ENCODE peak calls at places on chromosomes 4 and X, in nine cellular contexts. I is neuronal stem cell, P is lower lobe of right lung, A is left ventricle myocardium inferior, R is ascending aorta, Q is right lobe of liver, N is GM23338, S is breast epithelium, B is mesendoderm. O is an unnamed sample.

GRCh38 chr4:8739820-8740665 is 131.6 kb downstream of the HMX1 start:
- DNase-seq in I (no peak), P (peak; percentile 30), A (no peak), R (peak; percentile 41), Q (peak; percentile 30), N (no peak), S (no peak), B (peak; percentile 9), O (no peak)

GRCh38 chrX:102042706-102043325 is 82.7 kb upstream of the TCEAL2 start:
- DNase-seq in I (no peak), P (no peak), A (no peak), R (no peak), Q (no peak), N (no peak), S (no peak), B (no peak), O (no peak)

GRCh38 chrX:53594354-53594753 is 92.2 kb downstream of the HUWE1 start:
- DNase-seq in I (no peak), P (no peak), A (no peak), R (no peak), Q (no peak), N (no peak), S (no peak), B (no peak), O (no peak)

GRCh38 chr4:24674279-24674678 is 89.9 kb upstream of the DHX15 start:
- DNase-seq in I (no peak), P (no peak), A (no peak), R (no peak), Q (no peak), N (no peak), S (no peak), B (no peak), O (no peak)

GRCh38 chrX:111086521-111087127 is 9.4 kb upstream of the PAK3 start:
- DNase-seq in I (peak; percentile 11), P (no peak), A (no peak), R (no peak), Q (no peak), N (peak; percentile 56), S (no peak), B (no peak), O (no peak)

GRCh38 chr4:37973481-37973880 is 13.3 kb downstream of the PTTG2 start:
- DNase-seq in I (no peak), P (no peak), A (no peak), R (no peak), Q (no peak), N (no peak), S (no peak), B (no peak), O (no peak)

GRCh38 chr4:2714071-2714770 is 41.9 kb downstream of the TNIP2 start:
- DNase-seq in I (no peak), P (no peak), A (peak; percentile 26), R (peak; percentile 62), Q (peak; percentile 61), N (no peak), S (no peak), B (peak; percentile 13), O (no peak)

GRCh38 chrX:69162466-69162865 is 2.8 kb downstream of the PJA1 start:
- DNase-seq in I (no peak), P (no peak), A (no peak), R (no peak), Q (no peak), N (no peak), S (no peak), B (no peak), O (no peak)

GRCh38 chrX:17038681-17039161 is 92.3 kb downstream of the REPS2 start:
- DNase-seq in I (no peak), P (no peak), A (no peak), R (no peak), Q (no peak), N (no peak), S (no peak), B (no peak), O (no peak)

GRCh38 chrX:16633754-16634153 is 16.2 kb upstream of the S100G start:
- DNase-seq in I (no peak), P (no peak), A (no peak), R (no peak), Q (no peak), N (no peak), S (no peak), B (no peak), O (no peak)

GRCh38 chr4:74659576-74660411 is 134.5 kb downstream of the BTC start:
- DNase-seq in I (no peak), P (no peak), A (no peak), R (peak; percentile 75), Q (no peak), N (no peak), S (peak; percentile 46), B (peak; percentile 91), O (no peak)

GRCh38 chr4:182644326-182645050 is 272.7 kb downstream of the DCTD start:
- DNase-seq in I (no peak), P (no peak), A (no peak), R (no peak), Q (no peak), N (no peak), S (no peak), B (no peak), O (no peak)

GRCh38 chr4:149322203-149322602 is 493.4 kb downstream of the IQCM start:
- DNase-seq in I (no peak), P (no peak), A (no peak), R (no peak), Q (no peak), N (peak; percentile 49), S (no peak), B (peak; percentile 37), O (peak; percentile 18)

GRCh38 chrX:57138674-57139073 is 1.5 kb upstream of the SPIN2A start:
- DNase-seq in I (no peak), P (no peak), A (no peak), R (no peak), Q (no peak), N (no peak), S (no peak), B (no peak), O (no peak)

GRCh38 chr4:20151436-20151835 is 100.3 kb upstream of the SLIT2 start:
- DNase-seq in I (no peak), P (no peak), A (no peak), R (no peak), Q (no peak), N (no peak), S (no peak), B (no peak), O (no peak)

GRCh38 chr4:148376151-148376550 is 66.1 kb downstream of the NR3C2 start:
- DNase-seq in I (no peak), P (no peak), A (no peak), R (no peak), Q (no peak), N (no peak), S (peak; percentile 37), B (no peak), O (no peak)

GRCh38 chr4:118968813-118969212 is 80.2 kb downstream of the SYNPO2 start:
- DNase-seq in I (no peak), P (no peak), A (no peak), R (no peak), Q (no peak), N (no peak), S (no peak), B (no peak), O (no peak)
- H3K27ac ChIP-seq in I (no peak overlapping the region), P (peak overlapping the region; percentile 77), A (peak overlapping the region; percentile 78), R (peak overlapping the region; percentile 76), Q (peak overlapping the region; percentile 54), N (peak overlapping the region; percentile 7), S (peak overlapping the region; percentile 87), B (no peak overlapping the region), O (no peak overlapping the region)

GRCh38 chrX:150361070-150361776 is 1.9 kb upstream of the MAMLD1 start:
- DNase-seq in I (no peak), P (peak; percentile 38), A (no peak), R (no peak), Q (no peak), N (peak; percentile 57), S (no peak), B (peak; percentile 79), O (no peak)

GRCh38 chrX:150360331-150360730 is 2.8 kb upstream of the MAMLD1 start:
- DNase-seq in I (no peak), P (no peak), A (no peak), R (no peak), Q (no peak), N (no peak), S (no peak), B (no peak), O (no peak)

GRCh38 chrX:150357790-150358189 is 5.3 kb upstream of the MAMLD1 start:
- DNase-seq in I (no peak), P (no peak), A (no peak), R (peak; percentile 52), Q (no peak), N (no peak), S (no peak), B (no peak), O (no peak)

GRCh38 chrX:150355898-150356297 is 7.2 kb upstream of the MAMLD1 start:
- DNase-seq in I (no peak), P (no peak), A (no peak), R (peak; percentile 8), Q (no peak), N (no peak), S (no peak), B (peak; percentile 4), O (no peak)

GRCh38 chrX:150358651-150359050 is 4.5 kb upstream of the MAMLD1 start:
- DNase-seq in I (no peak), P (no peak), A (no peak), R (no peak), Q (no peak), N (no peak), S (no peak), B (no peak), O (no peak)
- H3K27me3 ChIP-seq in I (no peaks in the 10 kb centered on the region), P (peaks cover 5% of the 10 kb centered on the region), A (peaks cover 7% of the 10 kb centered on the region), R (no peaks in the 10 kb centered on the region), Q (no peaks in the 10 kb centered on the region), N (peaks cover 50% of the 10 kb centered on the region), S (peaks cover 16% of the 10 kb centered on the region), B (peaks cover 6% of the 10 kb centered on the region), O (peaks cover 32% of the 10 kb centered on the region)

DNA sequence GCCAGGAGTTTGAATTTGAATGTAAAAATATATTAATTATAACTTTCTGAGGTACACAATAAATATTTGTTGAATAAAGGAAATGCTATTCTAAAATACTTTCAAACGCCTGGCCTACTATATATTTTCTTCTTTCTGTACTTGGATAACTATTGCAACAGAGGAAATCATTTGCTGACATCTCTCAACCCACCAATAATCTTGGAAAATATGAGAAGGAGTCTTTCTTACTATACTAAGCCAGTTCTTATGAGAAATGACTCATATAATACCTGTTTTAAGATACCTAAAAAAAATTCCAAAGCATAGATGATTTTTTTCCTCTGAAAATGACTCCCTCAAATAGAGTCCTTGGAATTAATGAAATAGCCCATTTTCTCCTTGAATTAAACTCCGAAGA is 64.1 kb downstream of the CAMK2D start:
- DNase-seq in I (no peak), P (no peak), A (no peak), R (no peak), Q (no peak), N (no peak), S (no peak), B (no peak), O (no peak)
- H3K36me3 ChIP-seq in I (no peaks in the 10 kb centered on the region), P (no peaks in the 10 kb centered on the region), A (no peaks in the 10 kb centered on the region), R (no peaks in the 10 kb centered on the region), Q (no peaks in the 10 kb centered on the region), N (no peaks in the 10 kb centered on the region), S (no peaks in the 10 kb centered on the region), B (no peaks in the 10 kb centered on the region), O (no peaks in the 10 kb centered on the region)

DNA sequence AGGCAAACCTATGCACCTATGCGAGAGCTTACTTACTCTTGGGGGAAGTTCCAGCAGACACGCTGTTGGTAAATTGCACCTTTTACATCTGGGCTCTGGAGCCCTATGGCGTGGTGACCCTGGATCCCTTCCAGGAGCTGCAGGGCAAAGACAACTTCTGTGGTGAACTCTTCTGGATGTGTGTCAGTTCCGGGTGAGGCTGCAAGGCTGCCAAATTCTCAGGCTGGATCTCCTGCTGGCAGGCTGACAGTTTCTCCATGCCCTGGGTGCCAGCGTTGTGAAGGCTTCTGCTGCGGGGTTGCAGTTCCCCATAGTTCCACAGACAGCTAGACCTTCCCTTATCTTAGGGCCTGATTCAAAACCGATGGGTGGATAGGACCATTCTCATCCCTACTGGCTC is 37.9 kb downstream of the RAP2C start:
- DNase-seq in I (no peak), P (no peak), A (peak; percentile 15), R (no peak), Q (peak; percentile 65), N (no peak), S (peak; percentile 35), B (no peak), O (no peak)
- H3K27ac ChIP-seq in I (no peak overlapping the region), P (no peak overlapping the region), A (no peak overlapping the region), R (no peak overlapping the region), Q (peak overlapping the region; percentile 35), N (no peak overlapping the region), S (no peak overlapping the region), B (no peak overlapping the region), O (no peak overlapping the region)